ENCODE peak calls at places on chromosomes 2 and 18, in five cellular contexts. One of them, this sample, is unnamed.
A peak's percentile ranks its signal among the peaks of the same experiment; 100 is the strongest.

GRCh38 chr2:173631123-173631450 is 276.4 kb downstream of the CDCA7 start:
- DNase-seq in H9: no peak
- DNase-seq in mesendoderm: no peak
- DNase-seq in IMR-90: peak; percentile 34
- DNase-seq in neuronal stem cell: no peak
- DNase-seq in this sample: no peak

GRCh38 chr18:22871809-22872525 is 61.2 kb upstream of the RBBP8 start:
- DNase-seq in H9: peak; percentile 34
- DNase-seq in mesendoderm: peak; percentile 95
- DNase-seq in IMR-90: peak; percentile 31
- DNase-seq in neuronal stem cell: no peak
- DNase-seq in this sample: no peak

GRCh38 chr18:37483221-37483971 is 82.2 kb downstream of the CELF4 start:
- DNase-seq in H9: peak; percentile 52
- DNase-seq in mesendoderm: peak; percentile 74
- DNase-seq in IMR-90: peak; percentile 25
- DNase-seq in neuronal stem cell: peak; percentile 69
- DNase-seq in this sample: no peak

GRCh38 chr2:56587456-56587855 is 403.7 kb downstream of the CCDC85A start:
- DNase-seq in H9: no peak
- DNase-seq in mesendoderm: no peak
- DNase-seq in IMR-90: no peak
- DNase-seq in neuronal stem cell: no peak
- DNase-seq in this sample: no peak

GRCh38 chr2:71613566-71613952 is 160.2 kb downstream of the DYSF start:
- DNase-seq in H9: no peak
- DNase-seq in mesendoderm: no peak
- DNase-seq in IMR-90: no peak
- DNase-seq in neuronal stem cell: no peak
- DNase-seq in this sample: no peak

GRCh38 chr2:200635251-200635650 is 49.4 kb downstream of the AOX1 start:
- DNase-seq in H9: no peak
- DNase-seq in mesendoderm: no peak
- DNase-seq in IMR-90: no peak
- DNase-seq in neuronal stem cell: no peak
- DNase-seq in this sample: no peak

GRCh38 chr2:75627902-75628504 is 18.6 kb upstream of the MRPL19 start:
- DNase-seq in H9: peak; percentile 80
- DNase-seq in mesendoderm: peak; percentile 87
- DNase-seq in IMR-90: peak; percentile 80
- DNase-seq in neuronal stem cell: peak; percentile 66
- DNase-seq in this sample: no peak

GRCh38 chr2:127087780-127088495 is 19.0 kb downstream of the BIN1 start:
- DNase-seq in H9: no peak
- DNase-seq in mesendoderm: no peak
- DNase-seq in IMR-90: peak; percentile 12
- DNase-seq in neuronal stem cell: no peak
- DNase-seq in this sample: no peak

GRCh38 chr2:241730679-241731293 is 3.6 kb upstream of the D2HGDH start:
- DNase-seq in H9: no peak
- DNase-seq in mesendoderm: no peak
- DNase-seq in IMR-90: no peak
- DNase-seq in neuronal stem cell: no peak
- DNase-seq in this sample: no peak

GRCh38 chr2:156333274-156333950 is 891 bp upstream of the NR4A2 start:
- DNase-seq in H9: no peak
- DNase-seq in mesendoderm: no peak
- DNase-seq in IMR-90: no peak
- DNase-seq in neuronal stem cell: no peak
- DNase-seq in this sample: no peak

GRCh38 chr2:118763797-118764196 is 83.7 kb downstream of the EN1 start:
- DNase-seq in H9: peak; percentile 73
- DNase-seq in mesendoderm: peak; percentile 73
- DNase-seq in IMR-90: no peak
- DNase-seq in neuronal stem cell: no peak
- DNase-seq in this sample: peak; percentile 27

GRCh38 chr2:5530022-5530696 is 162.0 kb upstream of the SOX11 start:
- DNase-seq in H9: no peak
- DNase-seq in mesendoderm: no peak
- DNase-seq in IMR-90: no peak
- DNase-seq in neuronal stem cell: no peak
- DNase-seq in this sample: no peak

GRCh38 chr2:239946570-239947311 is 78.4 kb downstream of the NDUFA10 start:
- DNase-seq in H9: peak; percentile 16
- DNase-seq in mesendoderm: no peak
- DNase-seq in IMR-90: no peak
- DNase-seq in neuronal stem cell: no peak
- DNase-seq in this sample: no peak

GRCh38 chr18:77132369-77133050 is at the start of gene MBP:
- DNase-seq in H9: peak; percentile 78
- DNase-seq in mesendoderm: peak; percentile 74
- DNase-seq in IMR-90: no peak
- DNase-seq in neuronal stem cell: no peak
- DNase-seq in this sample: no peak

GRCh38 chr2:149348291-149348690 is 17.9 kb downstream of the LYPD6 start:
- DNase-seq in H9: no peak
- DNase-seq in mesendoderm: no peak
- DNase-seq in IMR-90: no peak
- DNase-seq in neuronal stem cell: no peak
- DNase-seq in this sample: no peak

GRCh38 chr2:207274541-207274940 is 108.8 kb upstream of the KLF7 start:
- DNase-seq in H9: no peak
- DNase-seq in mesendoderm: no peak
- DNase-seq in IMR-90: no peak
- DNase-seq in neuronal stem cell: no peak
- DNase-seq in this sample: no peak

GRCh38 chr2:62472321-62472720 is 33.7 kb downstream of the TMEM17 start:
- DNase-seq in H9: no peak
- DNase-seq in mesendoderm: no peak
- DNase-seq in IMR-90: no peak
- DNase-seq in neuronal stem cell: no peak
- DNase-seq in this sample: no peak

GRCh38 chr2:171523969-171524401 is 1.7 kb downstream of the CYBRD1 start:
- DNase-seq in H9: no peak
- DNase-seq in mesendoderm: peak; percentile 88
- DNase-seq in IMR-90: peak; percentile 25
- DNase-seq in neuronal stem cell: no peak
- DNase-seq in this sample: no peak

GRCh38 chr18:26307161-26307773 is 81.0 kb downstream of the TAF4B start:
- DNase-seq in H9: no peak
- DNase-seq in mesendoderm: peak; percentile 65
- DNase-seq in IMR-90: peak; percentile 63
- DNase-seq in neuronal stem cell: peak; percentile 37
- DNase-seq in this sample: no peak

GRCh38 chr2:215613265-215613664 is 177.4 kb upstream of the FN1 start:
- DNase-seq in H9: peak; percentile 89
- DNase-seq in mesendoderm: peak; percentile 93
- DNase-seq in IMR-90: peak; percentile 76
- DNase-seq in neuronal stem cell: no peak
- DNase-seq in this sample: no peak

GRCh38 chr2:215614296-215614695 is 178.4 kb upstream of the FN1 start:
- DNase-seq in H9: no peak
- DNase-seq in mesendoderm: no peak
- DNase-seq in IMR-90: no peak
- DNase-seq in neuronal stem cell: no peak
- DNase-seq in this sample: no peak

GRCh38 chr2:215615829-215616226 is 180.0 kb upstream of the FN1 start:
- DNase-seq in H9: no peak
- DNase-seq in mesendoderm: no peak
- DNase-seq in IMR-90: no peak
- DNase-seq in neuronal stem cell: no peak
- DNase-seq in this sample: no peak

GRCh38 chr2:215617060-215617824 is 181.4 kb upstream of the FN1 start:
- DNase-seq in H9: no peak
- DNase-seq in mesendoderm: peak; percentile 65
- DNase-seq in IMR-90: no peak
- DNase-seq in neuronal stem cell: no peak
- DNase-seq in this sample: no peak

DNA sequence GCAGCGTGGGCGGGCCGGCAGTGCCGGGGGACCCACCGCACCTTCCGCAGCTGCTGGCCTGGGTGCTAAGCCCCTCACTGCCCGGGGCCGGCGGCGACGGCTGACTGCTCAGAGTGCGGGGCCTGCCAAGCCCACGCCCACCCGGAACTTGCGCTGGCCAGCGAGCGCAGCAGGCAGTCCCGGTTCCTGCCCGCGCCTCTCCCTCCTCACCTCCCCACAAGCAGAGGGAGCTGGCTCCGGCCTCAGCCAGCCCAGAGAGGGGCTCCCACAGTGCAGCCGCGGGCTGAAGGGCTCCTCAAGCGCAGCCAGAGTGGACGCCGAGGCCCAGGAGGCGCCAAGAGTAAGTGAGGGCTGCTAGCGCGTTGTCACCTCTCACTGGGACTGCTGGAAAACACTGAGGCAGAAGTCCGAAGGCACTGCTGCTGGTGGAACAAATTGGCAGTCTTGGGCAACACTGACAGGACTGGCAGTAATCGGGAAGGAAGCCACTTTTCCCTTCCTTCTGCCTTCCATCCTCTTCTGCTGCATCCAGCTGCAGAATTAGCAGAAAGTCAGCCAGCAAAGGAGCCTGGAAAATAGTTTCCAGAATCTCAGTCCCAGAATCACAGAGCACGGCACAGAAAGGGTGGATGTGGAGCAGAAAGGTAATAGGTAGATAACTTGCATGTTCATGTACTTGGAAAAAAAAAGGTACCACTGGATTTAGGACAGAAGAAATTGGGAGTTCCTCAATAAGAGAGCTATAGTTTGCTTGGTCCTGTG is 179.4 kb upstream of the FN1 start:
- DNase-seq in H9: no peak
- DNase-seq in mesendoderm: no peak
- DNase-seq in IMR-90: no peak
- DNase-seq in neuronal stem cell: no peak
- DNase-seq in this sample: no peak
- H2BK15ac ChIP-seq in H9: no peak overlapping the region
- H2BK15ac ChIP-seq in mesendoderm: no peak overlapping the region
- H2BK15ac ChIP-seq in IMR-90: peak overlapping the region; percentile 87
- H2BK15ac ChIP-seq in neuronal stem cell: no peak overlapping the region
- H2BK15ac ChIP-seq in this sample: no peak overlapping the region

DNA sequence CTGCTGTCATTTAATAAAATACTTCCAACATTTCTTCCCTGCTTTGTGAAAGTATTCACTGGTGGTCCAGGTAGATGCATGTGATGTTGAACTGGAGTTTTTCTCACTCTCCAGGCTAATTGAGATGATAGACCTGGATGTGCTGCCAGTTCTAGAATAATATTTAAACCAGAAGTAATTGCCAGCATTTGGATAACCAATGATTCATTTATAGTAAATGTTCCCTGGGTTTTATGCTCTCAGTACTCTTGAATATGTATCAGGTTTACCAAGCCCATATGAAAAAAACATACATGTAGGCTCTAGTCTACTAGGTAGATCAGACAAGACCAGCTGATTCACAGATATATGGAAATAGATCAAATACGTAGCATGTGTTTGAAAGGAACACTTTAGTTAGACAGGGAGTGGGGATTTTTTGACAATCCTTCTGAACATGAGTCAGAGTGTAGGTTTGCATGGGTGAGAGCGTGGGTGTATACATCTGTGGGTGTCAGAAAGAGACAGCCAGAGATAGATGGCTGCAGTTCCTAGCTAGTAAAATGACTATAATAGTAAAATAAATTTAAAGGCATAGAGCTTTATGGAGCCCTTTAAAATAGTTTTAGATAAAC is 115.1 kb downstream of the NAB1 start:
- DNase-seq in H9: no peak
- DNase-seq in mesendoderm: no peak
- DNase-seq in IMR-90: peak; percentile 57
- DNase-seq in neuronal stem cell: no peak
- DNase-seq in this sample: no peak
- H2BK15ac ChIP-seq in H9: no peak overlapping the region
- H2BK15ac ChIP-seq in mesendoderm: no peak overlapping the region
- H2BK15ac ChIP-seq in IMR-90: no peak overlapping the region
- H2BK15ac ChIP-seq in neuronal stem cell: no peak overlapping the region
- H2BK15ac ChIP-seq in this sample: no peak overlapping the region

GRCh38 chr2:27356382-27357181 is at the start of gene GTF3C2:
- DNase-seq in H9: peak; percentile 96
- DNase-seq in mesendoderm: peak; percentile 100
- DNase-seq in IMR-90: peak; percentile 97
- DNase-seq in neuronal stem cell: peak; percentile 98
- DNase-seq in this sample: peak; percentile 93
- H2BK15ac ChIP-seq in H9: no peak within 1 kb of the TSS
- H2BK15ac ChIP-seq in mesendoderm: no peak within 1 kb of the TSS
- H2BK15ac ChIP-seq in IMR-90: no peak within 1 kb of the TSS
- H2BK15ac ChIP-seq in neuronal stem cell: no peak within 1 kb of the TSS
- H2BK15ac ChIP-seq in this sample: no peak within 1 kb of the TSS

DNA sequence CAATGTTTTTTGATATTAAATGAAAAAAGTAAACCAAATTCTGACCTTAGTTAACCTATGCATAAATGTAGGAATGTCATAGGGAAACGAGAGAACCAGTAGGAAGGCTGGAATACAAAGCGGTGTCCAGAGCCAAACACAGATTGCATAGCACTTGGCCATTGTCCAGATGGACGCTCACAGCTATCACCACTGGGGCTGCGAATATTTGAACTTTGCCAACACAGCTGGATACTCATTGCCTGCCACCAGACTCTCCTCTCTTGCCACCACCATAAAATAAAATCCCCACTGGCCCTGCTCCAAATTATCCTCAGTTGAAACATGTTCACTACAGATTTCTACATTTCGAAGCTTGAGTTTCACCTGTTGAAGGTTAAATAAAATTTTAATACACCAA is 159.3 kb upstream of the GULP1 start:
- DNase-seq in H9: no peak
- DNase-seq in mesendoderm: no peak
- DNase-seq in IMR-90: no peak
- DNase-seq in neuronal stem cell: no peak
- DNase-seq in this sample: no peak
- H2BK15ac ChIP-seq in H9: no peak overlapping the region
- H2BK15ac ChIP-seq in mesendoderm: no peak overlapping the region
- H2BK15ac ChIP-seq in IMR-90: no peak overlapping the region
- H2BK15ac ChIP-seq in neuronal stem cell: no peak overlapping the region
- H2BK15ac ChIP-seq in this sample: no peak overlapping the region

DNA sequence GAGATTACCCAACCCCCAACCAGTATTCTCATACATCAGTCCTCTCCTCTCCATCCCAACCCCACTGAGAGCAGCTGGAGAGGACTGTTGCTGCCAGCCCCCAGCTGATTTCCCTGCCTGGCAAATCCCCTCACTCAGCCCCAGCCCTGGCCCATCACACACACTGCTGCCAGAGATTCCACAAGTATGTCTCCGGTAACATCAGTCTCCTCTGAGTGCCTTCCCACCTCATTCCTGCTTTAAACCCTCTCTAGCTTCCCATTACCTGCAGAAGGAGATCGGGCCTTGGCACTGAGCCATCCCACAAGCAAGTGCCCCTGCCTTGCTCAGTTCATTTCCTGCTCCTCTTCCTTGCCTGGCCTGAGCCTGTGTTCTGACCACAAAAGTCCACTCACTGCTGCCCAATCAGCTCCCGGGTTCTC is 50.6 kb upstream of the ZFP36L2 start:
- DNase-seq in H9: no peak
- DNase-seq in mesendoderm: peak; percentile 19
- DNase-seq in IMR-90: no peak
- DNase-seq in neuronal stem cell: no peak
- DNase-seq in this sample: no peak
- H2BK15ac ChIP-seq in H9: no peak overlapping the region
- H2BK15ac ChIP-seq in mesendoderm: no peak overlapping the region
- H2BK15ac ChIP-seq in IMR-90: no peak overlapping the region
- H2BK15ac ChIP-seq in neuronal stem cell: no peak overlapping the region
- H2BK15ac ChIP-seq in this sample: no peak overlapping the region